ENCODE peak calls at places on chromosomes 5 and 9, in seven cellular contexts. F is effector memory CD4-positive, alpha-beta T cell; A is PC-3; V is left colon; Y is myocyte; K is non-pigmented ciliary epithelial cell; L is SW480. X is an unnamed sample.

GRCh38 chr5:29054694-29055093 is 2016.3 kb upstream of the CDH9 start:
- DNase-seq in F (no peak), A (no peak), V (no peak), Y (no peak), K (no peak), L (no peak), X (no peak)

GRCh38 chr5:15966651-15967050 is 212.9 kb downstream of the MARCHF11 start:
- DNase-seq in F (no peak), A (no peak), V (no peak), Y (no peak), K (no peak), L (no peak), X (no peak)

GRCh38 chr9:107488400-107489143 is 997 bp downstream of the KLF4 start:
- DNase-seq in F (no peak), A (peak; percentile 48), V (peak; percentile 80), Y (peak; percentile 42), K (no peak), L (peak; percentile 56), X (peak; percentile 32)

GRCh38 chr5:141101059-141101458 is 786 bp downstream of the PCDHB3 start:
- DNase-seq in F (no peak), A (no peak), V (no peak), Y (no peak), K (no peak), L (no peak), X (no peak)

GRCh38 chr5:161420526-161420925 is 126.0 kb downstream of the GABRB2 start:
- DNase-seq in F (no peak), A (no peak), V (no peak), Y (no peak), K (no peak), L (no peak), X (no peak)

GRCh38 chr5:107777161-107777740 is 106.5 kb upstream of the EFNA5 start:
- DNase-seq in F (no peak), A (no peak), V (no peak), Y (no peak), K (no peak), L (no peak), X (no peak)

GRCh38 chr5:160262151-160262550 is 32.8 kb downstream of the FABP6 start:
- DNase-seq in F (no peak), A (no peak), V (no peak), Y (no peak), K (no peak), L (no peak), X (no peak)

GRCh38 chr9:87888501-87888900 is 5.8 kb downstream of the SPATA31E1 start:
- DNase-seq in F (no peak), A (no peak), V (no peak), Y (no peak), K (no peak), L (no peak), X (no peak)

GRCh38 chr5:139543423-139543991 is 17.6 kb upstream of the UBE2D2 start:
- DNase-seq in F (no peak), A (no peak), V (peak; percentile 83), Y (no peak), K (no peak), L (no peak), X (peak; percentile 75)

GRCh38 chr5:178778919-178779318 is 48.5 kb upstream of the ZNF354A start:
- DNase-seq in F (no peak), A (no peak), V (no peak), Y (no peak), K (no peak), L (no peak), X (no peak)

GRCh38 chr9:116073826-116074225 is 79.8 kb upstream of the PAPPA start:
- DNase-seq in F (no peak), A (peak; percentile 64), V (no peak), Y (peak; percentile 94), K (peak; percentile 76), L (peak; percentile 30), X (no peak)

GRCh38 chr9:14524881-14525515 is 168.2 kb downstream of the ZDHHC21 start:
- DNase-seq in F (no peak), A (no peak), V (no peak), Y (no peak), K (no peak), L (no peak), X (no peak)

GRCh38 chr5:177023247-177023703 is 779 bp downstream of the ZNF346 start:
- DNase-seq in F (no peak), A (peak; percentile 25), V (peak; percentile 18), Y (peak; percentile 13), K (no peak), L (no peak), X (no peak)

GRCh38 chr5:56900395-56900794 is 9.0 kb upstream of the SETD9 start:
- DNase-seq in F (no peak), A (peak; percentile 2), V (no peak), Y (peak; percentile 3), K (no peak), L (no peak), X (no peak)

GRCh38 chr5:135569755-135570452 is 8.9 kb downstream of the CXCL14 start:
- DNase-seq in F (no peak), A (peak; percentile 55), V (peak; percentile 48), Y (peak; percentile 32), K (no peak), L (peak; percentile 71), X (no peak)

GRCh38 chr5:50963647-50964584 is 297.5 kb downstream of the PARP8 start:
- DNase-seq in F (no peak), A (no peak), V (no peak), Y (peak; percentile 30), K (no peak), L (no peak), X (no peak)

GRCh38 chr9:78040726-78041125 is 9.1 kb upstream of the GNAQ start:
- DNase-seq in F (no peak), A (no peak), V (no peak), Y (no peak), K (no peak), L (no peak), X (no peak)

GRCh38 chr5:56270058-56270457 is 36.9 kb upstream of the ANKRD55 start:
- DNase-seq in F (no peak), A (peak; percentile 12), V (no peak), Y (peak; percentile 6), K (no peak), L (no peak), X (no peak)

GRCh38 chr9:69806642-69807041 is 14.0 kb upstream of the CFAP95 start:
- DNase-seq in F (no peak), A (no peak), V (peak; percentile 22), Y (no peak), K (no peak), L (no peak), X (no peak)

GRCh38 chr9:89418882-89419641 is 78.9 kb downstream of the SEMA4D start:
- DNase-seq in F (peak; percentile 42), A (no peak), V (peak; percentile 55), Y (no peak), K (no peak), L (no peak), X (no peak)

GRCh38 chr9:119873877-119874276 is 504.6 kb upstream of the BRINP1 start:
- DNase-seq in F (no peak), A (no peak), V (no peak), Y (no peak), K (no peak), L (no peak), X (no peak)

GRCh38 chr9:71001780-71002386 is 119.5 kb downstream of the TRPM3 start:
- DNase-seq in F (no peak), A (peak; percentile 41), V (peak; percentile 37), Y (peak; percentile 18), K (no peak), L (peak; percentile 55), X (peak; percentile 25)

GRCh38 chr5:107147584-107147983 is 523.2 kb downstream of the EFNA5 start:
- DNase-seq in F (no peak), A (no peak), V (no peak), Y (no peak), K (no peak), L (no peak), X (no peak)

GRCh38 chr9:137467896-137468295 is 8.8 kb upstream of the NSMF start:
- DNase-seq in F (no peak), A (no peak), V (no peak), Y (no peak), K (no peak), L (no peak), X (no peak)

GRCh38 chr5:56493751-56494150 is 260.6 kb upstream of the ANKRD55 start:
- DNase-seq in F (no peak), A (no peak), V (no peak), Y (no peak), K (no peak), L (no peak), X (no peak)

GRCh38 chr9:128091144-128091543 is 23.1 kb downstream of the SLC25A25 start:
- DNase-seq in F (no peak), A (no peak), V (peak; percentile 33), Y (peak; percentile 97), K (no peak), L (no peak), X (no peak)

GRCh38 chr5:74040811-74041491 is 415.0 kb downstream of the ARHGEF28 start:
- DNase-seq in F (no peak), A (peak; percentile 8), V (no peak), Y (peak; percentile 77), K (no peak), L (no peak), X (no peak)

GRCh38 chr5:91151947-91152346 is 231.2 kb downstream of the ARRDC3 start:
- DNase-seq in F (no peak), A (peak; percentile 81), V (no peak), Y (peak; percentile 41), K (peak; percentile 81), L (no peak), X (no peak)